ENCODE peak calls at places on chromosomes 3 and 15, in four cellular contexts. E is body of pancreas, H is IMR-90, K is A673. V is an unnamed sample.

GRCh38 chr3:23961913-23962312 is 16.8 kb downstream of the NR1D2 start:
- DNase-seq in E (no peak), H (no peak), K (no peak), V (no peak)

GRCh38 chr3:12993022-12993622 is 80.1 kb downstream of the IQSEC1 start:
- DNase-seq in E (peak), H (peak), K (no peak), V (no peak)

GRCh38 chr3:184677344-184678316 is 34.2 kb downstream of the MAGEF1 start:
- DNase-seq in E (no peak), H (no peak), K (no peak), V (no peak)

GRCh38 chr3:141812091-141812490 is 48.9 kb downstream of the GRK7 start:
- DNase-seq in E (no peak), H (no peak), K (peak), V (no peak)

GRCh38 chr3:149625795-149626194 is 32.0 kb downstream of the WWTR1 start:
- DNase-seq in E (no peak), H (no peak), K (no peak), V (peak)

GRCh38 chr3:105868450-105868744 is 415 bp downstream of the CBLB start:
- DNase-seq in E (peak), H (peak), K (peak), V (no peak)

GRCh38 chr3:134590766-134591165 is 60.1 kb downstream of the KY start:
- DNase-seq in E (no peak), H (no peak), K (no peak), V (no peak)

GRCh38 chr15:65981837-65982696 is 112.8 kb downstream of the RAB11A start:
- DNase-seq in E (peak), H (no peak), K (peak), V (no peak)

GRCh38 chr15:82709421-82710207 is at the start of gene AP3B2:
- DNase-seq in E (peak), H (peak), K (peak), V (peak)

GRCh38 chr3:133779626-133780203 is 25.9 kb upstream of the SRPRB start:
- DNase-seq in E (no peak), H (no peak), K (no peak), V (no peak)

GRCh38 chr3:112372396-112372795 is 39.4 kb downstream of the CD200 start:
- DNase-seq in E (no peak), H (no peak), K (no peak), V (no peak)

GRCh38 chr3:136962961-136963360 is 5.2 kb downstream of the IL20RB start:
- DNase-seq in E (no peak), H (no peak), K (no peak), V (no peak)

GRCh38 chr3:58116161-58116955 is 94.4 kb downstream of the DNASE1L3 start:
- DNase-seq in E (no peak), H (no peak), K (no peak), V (no peak)

GRCh38 chr3:140910860-140911259 is 30.8 kb upstream of the SLC25A36 start:
- DNase-seq in E (no peak), H (peak), K (peak), V (no peak)

GRCh38 chr15:27459836-27460235 is 488.9 kb downstream of the GABRG3 start:
- DNase-seq in E (no peak), H (no peak), K (no peak), V (no peak)

DNA sequence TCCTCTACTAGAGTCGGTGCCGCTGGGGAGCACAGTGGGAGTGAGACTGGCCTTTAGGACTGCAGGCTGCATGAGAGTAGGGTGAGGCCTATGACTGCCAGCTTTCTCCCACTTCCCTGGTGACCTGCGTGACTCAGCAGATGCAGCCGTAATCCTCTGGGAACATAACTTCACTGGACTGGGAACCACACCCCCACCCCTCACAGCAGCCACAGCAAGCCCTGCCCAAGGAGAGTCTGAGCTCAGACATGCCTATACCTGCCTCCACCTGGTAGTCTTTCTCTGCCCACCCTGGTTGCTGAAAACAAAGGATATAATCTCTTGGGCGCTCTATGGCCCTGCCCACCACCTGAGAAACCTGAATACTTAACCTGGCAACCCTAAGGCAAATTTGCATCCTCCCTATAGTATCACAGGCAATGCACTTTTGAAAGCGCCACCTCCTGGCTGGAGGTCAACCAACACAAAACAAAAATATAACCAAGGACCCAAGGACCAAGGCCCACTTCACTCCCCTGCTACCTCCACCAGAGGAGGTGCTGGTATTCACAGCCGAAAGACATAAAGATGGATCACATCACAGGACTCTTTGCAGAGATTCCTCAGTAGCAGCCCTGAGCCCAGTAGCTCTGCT is 308.9 kb downstream of the CTNNB1 start:
- DNase-seq in E (no peak), H (no peak), K (no peak), V (no peak)
- TF ChIP-seq CTCF in E (no peak), H (no peak), K (no peak), V (no peak)

GRCh38 chr15:79728867-79729266 is 167.9 kb downstream of the MTHFS start:
- DNase-seq in E (no peak), H (no peak), K (no peak), V (no peak)

GRCh38 chr15:79721256-79721655 is 175.6 kb downstream of the MTHFS start:
- DNase-seq in E (no peak), H (no peak), K (no peak), V (peak)

GRCh38 chr15:79724312-79724711 is 172.5 kb downstream of the MTHFS start:
- DNase-seq in E (no peak), H (peak), K (no peak), V (peak)

DNA sequence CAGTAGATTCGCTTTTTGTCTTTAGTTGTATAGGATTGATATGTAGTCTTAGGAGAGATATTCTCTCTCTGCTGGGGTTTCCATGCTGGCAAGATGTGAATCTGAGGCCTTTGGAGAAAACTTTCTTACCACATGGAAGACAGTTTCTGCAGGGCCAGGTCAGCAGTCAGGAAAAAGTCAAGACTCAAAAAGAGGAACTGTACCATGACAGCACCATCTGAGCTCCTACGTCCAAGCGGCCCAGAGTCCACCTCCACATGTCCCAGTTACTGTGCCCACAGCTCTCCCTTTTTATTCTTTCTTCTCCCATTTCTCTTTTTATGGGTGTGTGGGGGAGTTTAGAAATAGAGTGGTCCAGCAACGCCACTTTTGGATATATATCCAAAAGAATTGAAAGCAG is 172.0 kb downstream of the MTHFS start:
- DNase-seq in E (no peak), H (no peak), K (no peak), V (no peak)
- H3K4me3 ChIP-seq in E (no peak), H (no peak), K (no peak), V (no peak)

DNA sequence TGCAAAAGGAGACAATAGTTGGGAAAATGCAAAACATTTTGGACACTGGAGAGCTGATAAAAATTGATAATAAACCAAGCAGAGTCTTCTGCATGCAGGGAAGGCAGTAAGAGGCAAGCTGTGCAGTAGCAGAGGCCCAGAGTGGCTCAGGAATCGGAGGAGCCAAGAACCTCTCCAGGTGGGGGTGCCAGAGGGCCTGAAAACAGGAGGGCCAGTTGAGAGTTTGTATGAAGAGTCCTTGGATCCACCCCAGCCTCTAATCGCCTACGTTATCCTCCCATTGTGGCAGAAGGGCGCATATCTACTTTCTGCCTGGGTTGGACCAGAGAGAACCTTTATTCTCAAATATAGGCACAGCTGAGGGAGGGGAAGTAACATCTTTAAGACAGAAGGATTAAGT is 48.9 kb upstream of the RBP1 start:
- DNase-seq in E (peak), H (no peak), K (peak), V (no peak)
- TF ChIP-seq CTCF in E (no peak), H (no peak), K (no peak), V (no peak)

DNA sequence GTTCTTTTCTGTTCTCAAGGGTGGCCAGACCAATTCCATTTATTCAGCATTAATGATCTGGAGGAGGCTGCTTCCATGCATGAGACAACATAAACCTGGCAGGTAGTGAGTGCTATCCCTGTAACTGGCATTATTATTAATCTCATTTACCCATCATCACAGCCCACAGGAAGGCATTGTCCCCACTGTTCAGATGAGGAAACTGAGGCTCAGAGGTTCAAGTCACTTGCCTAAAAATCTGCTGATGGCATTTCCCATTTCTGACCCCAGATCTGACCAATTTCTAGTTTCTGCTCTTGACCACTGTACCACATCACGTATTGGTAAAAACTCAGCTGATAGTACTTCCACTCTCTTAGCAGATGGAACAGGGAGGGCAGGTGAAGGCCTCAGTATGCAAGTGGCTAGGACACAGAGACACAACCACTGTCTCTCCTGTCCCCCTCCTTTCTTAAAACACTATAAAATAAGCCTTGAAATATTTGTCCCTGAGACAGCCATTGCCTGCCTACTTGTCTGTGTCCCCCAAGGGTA is 36.1 kb downstream of the TRANK1 start:
- DNase-seq in E (no peak), H (no peak), K (no peak), V (no peak)
- H3K4me3 ChIP-seq in E (peak), H (peak), K (no peak), V (peak)

GRCh38 chr15:73936181-73936580 is 9.9 kb downstream of the LOXL1 start:
- DNase-seq in E (no peak), H (peak), K (peak), V (peak)
- TF ChIP-seq CTCF in E (no peak), H (peak), K (peak), V (peak)

V was measured in foreskin fibroblast.